ENCODE peak calls at places on chromosomes 1 and 21, in five cellular contexts. A is endothelial cell of umbilical vein; K is epithelial cell of prostate; B is spleen; S is CD8-positive, alpha-beta T cell. E is an unnamed sample.

GRCh38 chr1:158398818-158399502 is at the start of gene OR10T2:
- DNase-seq in A (no peak), K (no peak), B (no peak), S (no peak), E (no peak)

GRCh38 chr1:179121159-179121938 is 39.5 kb downstream of the TOR3A start:
- DNase-seq in A (no peak), K (no peak), B (no peak), S (no peak), E (no peak)

GRCh38 chr1:183975651-183976050 is 61.9 kb downstream of the COLGALT2 start:
- DNase-seq in A (no peak), K (no peak), B (no peak), S (no peak), E (no peak)

GRCh38 chr1:230542054-230542453 is 100.2 kb upstream of the COG2 start:
- DNase-seq in A (no peak), K (peak; percentile 87), B (no peak), S (no peak), E (peak; percentile 48)

GRCh38 chr1:168206111-168206510 is 19.7 kb upstream of the SFT2D2 start:
- DNase-seq in A (no peak), K (no peak), B (no peak), S (no peak), E (no peak)

GRCh38 chr21:17334478-17334877 is 178.4 kb upstream of the CXADR start:
- DNase-seq in A (no peak), K (no peak), B (no peak), S (no peak), E (no peak)

GRCh38 chr1:47024138-47024856 is 828 bp downstream of the CYP4X1 start:
- DNase-seq in A (peak; percentile 24), K (no peak), B (no peak), S (no peak), E (no peak)

GRCh38 chr1:61052393-61053280 is 29.7 kb upstream of the NFIA start:
- DNase-seq in A (no peak), K (no peak), B (no peak), S (no peak), E (no peak)

GRCh38 chr1:14470802-14471201 is 127.7 kb upstream of the KAZN start:
- DNase-seq in A (no peak), K (no peak), B (no peak), S (no peak), E (no peak)

GRCh38 chr1:232333419-232333767 is 296.5 kb downstream of the SIPA1L2 start:
- DNase-seq in A (no peak), K (no peak), B (no peak), S (no peak), E (no peak)

GRCh38 chr1:197771388-197771787 is 3.9 kb downstream of the DENND1B start:
- DNase-seq in A (no peak), K (no peak), B (no peak), S (no peak), E (no peak)

GRCh38 chr1:48026275-48026674 is 29.1 kb upstream of the TRABD2B start:
- DNase-seq in A (no peak), K (peak; percentile 94), B (no peak), S (no peak), E (peak; percentile 57)

GRCh38 chr1:231800071-231800470 is 173.5 kb downstream of the DISC1 start:
- DNase-seq in A (no peak), K (no peak), B (no peak), S (no peak), E (peak; percentile 20)

GRCh38 chr21:33976082-33976979 is 60.7 kb upstream of the ATP5PO start:
- DNase-seq in A (no peak), K (peak; percentile 97), B (no peak), S (peak; percentile 14), E (peak; percentile 94)

GRCh38 chr1:66292944-66293343 is 241.0 kb upstream of the SGIP1 start:
- DNase-seq in A (no peak), K (no peak), B (no peak), S (no peak), E (no peak)

GRCh38 chr1:225652726-225653462 is at the start of gene ENAH:
- DNase-seq in A (peak; percentile 73), K (no peak), B (peak; percentile 88), S (no peak), E (peak; percentile 88)

GRCh38 chr21:14900611-14901010 is 164.2 kb downstream of the NRIP1 start:
- DNase-seq in A (no peak), K (no peak), B (no peak), S (no peak), E (no peak)

GRCh38 chr1:247857986-247858356 is 984 bp downstream of the TRIM58 start:
- DNase-seq in A (no peak), K (no peak), B (no peak), S (no peak), E (no peak)

GRCh38 chr1:58862728-58863385 is 79.0 kb upstream of the JUN start:
- DNase-seq in A (no peak), K (no peak), B (no peak), S (no peak), E (no peak)

GRCh38 chr1:48654606-48655210 is 122.0 kb downstream of the BEND5 start:
- DNase-seq in A (no peak), K (no peak), B (no peak), S (no peak), E (no peak)

GRCh38 chr1:19605884-19606442 is 38.1 kb upstream of the NBL1 start:
- DNase-seq in A (no peak), K (no peak), B (no peak), S (no peak), E (no peak)

GRCh38 chr21:39660596-39660995 is 47.9 kb downstream of the B3GALT5 start:
- DNase-seq in A (peak; percentile 43), K (peak; percentile 43), B (no peak), S (no peak), E (peak; percentile 23)

GRCh38 chr1:216596298-216596947 is 126.8 kb downstream of the ESRRG start:
- DNase-seq in A (no peak), K (no peak), B (no peak), S (no peak), E (no peak)

GRCh38 chr1:43893020-43893419 is 40.6 kb upstream of the ARTN start:
- DNase-seq in A (no peak), K (no peak), B (no peak), S (no peak), E (no peak)

GRCh38 chr1:170309389-170310013 is 163.7 kb downstream of the NTMT2 start:
- DNase-seq in A (no peak), K (no peak), B (no peak), S (no peak), E (no peak)

GRCh38 chr1:240999826-241000225 is 357.2 kb downstream of the RGS7 start:
- DNase-seq in A (no peak), K (no peak), B (no peak), S (no peak), E (no peak)

GRCh38 chr1:181318858-181319235 is 164.5 kb upstream of the CACNA1E start:
- DNase-seq in A (no peak), K (no peak), B (no peak), S (no peak), E (no peak)

GRCh38 chr1:233664804-233665574 is 51.1 kb downstream of the KCNK1 start:
- DNase-seq in A (no peak), K (no peak), B (no peak), S (no peak), E (no peak)

GRCh38 chr1:233665575-233666270 is 51.8 kb downstream of the KCNK1 start:
- DNase-seq in A (no peak), K (no peak), B (no peak), S (no peak), E (no peak)

GRCh38 chr1:233668146-233668724 is 54.3 kb downstream of the KCNK1 start:
- DNase-seq in A (no peak), K (no peak), B (no peak), S (no peak), E (no peak)

GRCh38 chr1:233671286-233671685 is 57.4 kb downstream of the KCNK1 start:
- DNase-seq in A (no peak), K (no peak), B (no peak), S (no peak), E (no peak)

DNA sequence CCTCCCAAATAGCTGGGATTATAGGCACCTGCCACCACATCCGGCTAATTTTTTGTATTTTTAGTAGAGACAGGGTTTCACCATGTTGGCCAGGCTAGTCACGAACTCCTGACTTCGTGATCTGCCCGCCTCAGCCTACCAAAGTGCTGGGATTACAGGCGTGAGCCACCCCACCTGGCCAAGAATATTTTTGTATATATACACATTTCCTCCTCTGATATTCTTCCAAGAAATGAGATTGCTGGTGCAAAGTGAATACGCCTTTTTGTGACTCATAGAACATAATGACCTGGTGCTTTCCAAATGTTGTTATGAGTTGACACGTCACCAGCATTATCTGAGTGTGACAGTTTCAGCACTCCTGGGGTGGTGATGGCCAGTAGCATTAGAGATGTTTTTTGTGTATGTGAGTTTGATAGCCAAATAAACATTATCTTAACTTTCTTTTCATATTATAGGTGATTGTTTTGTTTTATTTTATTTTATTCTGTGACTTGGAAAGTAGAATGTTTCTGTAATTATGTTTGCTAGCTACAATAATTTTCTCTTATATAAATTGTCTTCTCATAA is 54.9 kb downstream of the KCNK1 start:
- DNase-seq in A (peak; percentile 3), K (peak; percentile 56), B (no peak), S (no peak), E (peak; percentile 77)
- H3K27ac ChIP-seq in A (no peak overlapping the region), K (peak overlapping the region; percentile 61), B (no peak overlapping the region), S (no peak overlapping the region), E (peak overlapping the region; percentile 90)

DNA sequence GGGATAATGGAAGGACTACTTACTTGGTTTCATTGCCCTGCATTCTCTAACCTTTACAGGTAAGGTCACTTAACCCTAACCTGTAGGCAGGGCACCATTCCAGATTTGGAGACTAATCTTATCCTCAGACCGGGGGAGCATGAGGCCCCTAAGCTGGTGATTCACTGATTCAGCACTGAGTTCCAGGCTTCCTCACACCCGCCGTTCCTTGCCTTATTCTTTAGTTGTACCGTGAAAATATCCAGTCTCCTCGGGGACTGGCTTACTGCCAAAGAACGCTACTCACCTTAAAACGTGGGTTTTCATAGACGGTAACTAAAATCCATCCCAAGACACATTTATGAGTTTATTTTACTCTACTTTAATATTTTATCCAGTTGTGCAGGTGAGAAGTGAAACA is 44.3 kb upstream of the COL24A1 start:
- DNase-seq in A (no peak), K (no peak), B (no peak), S (no peak), E (no peak)
- H3K27ac ChIP-seq in A (no peak overlapping the region), K (no peak overlapping the region), B (no peak overlapping the region), S (no peak overlapping the region), E (no peak overlapping the region)

GRCh38 chr1:109499661-109500536 is 6.0 kb downstream of the CYB561D1 start:
- DNase-seq in A (peak; percentile 28), K (no peak), B (no peak), S (peak; percentile 37), E (no peak)

GRCh38 chr1:109495738-109496137 is 1.8 kb downstream of the CYB561D1 start:
- DNase-seq in A (no peak), K (no peak), B (no peak), S (no peak), E (no peak)

GRCh38 chr1:109498161-109498801 is 4.4 kb downstream of the CYB561D1 start:
- DNase-seq in A (peak; percentile 48), K (no peak), B (no peak), S (no peak), E (no peak)

GRCh38 chr1:109499081-109499480 is 5.2 kb downstream of the CYB561D1 start:
- DNase-seq in A (no peak), K (no peak), B (no peak), S (no peak), E (no peak)

GRCh38 chr1:109497449-109498160 is 3.7 kb downstream of the CYB561D1 start:
- DNase-seq in A (no peak), K (no peak), B (no peak), S (no peak), E (no peak)
- H3K27ac ChIP-seq in A (no peak overlapping the region), K (no peak overlapping the region), B (peak overlapping the region; percentile 54), S (peak overlapping the region; percentile 9), E (no peak overlapping the region)

GRCh38 chr1:109869141-109869540 is 41.5 kb upstream of the CSF1 start:
- DNase-seq in A (no peak), K (no peak), B (no peak), S (no peak), E (no peak)
- H3K27ac ChIP-seq in A (no peak overlapping the region), K (no peak overlapping the region), B (no peak overlapping the region), S (no peak overlapping the region), E (no peak overlapping the region)